ENCODE peak calls at places on chromosomes 12 and 14, in five cellular contexts. D, M, L, Y and E are unnamed samples.
A peak's percentile ranks its signal among the peaks of the same experiment; 100 is the strongest.

GRCh38 chr12:120580787-120581723 is at the start of gene POP5:
- DNase-seq in D (peak; percentile 98), M (peak; percentile 98), L (peak; percentile 97), Y (peak; percentile 98), E (peak; percentile 99)

GRCh38 chr12:56462565-56462964 is 5.8 kb upstream of the SPRYD4 start:
- DNase-seq in D (no peak), M (no peak), L (no peak), Y (no peak), E (no peak)

GRCh38 chr12:6038160-6038559 is 86.3 kb downstream of the VWF start:
- DNase-seq in D (no peak), M (peak; percentile 70), L (peak; percentile 76), Y (peak; percentile 93), E (peak; percentile 79)

GRCh38 chr14:31927348-31927826 is 149.7 kb upstream of the ARHGAP5 start:
- DNase-seq in D (no peak), M (peak; percentile 82), L (peak; percentile 95), Y (peak; percentile 84), E (no peak)

GRCh38 chr12:116954700-116955381 is 44.1 kb downstream of the FBXW8 start:
- DNase-seq in D (no peak), M (peak; percentile 9), L (no peak), Y (no peak), E (no peak)

GRCh38 chr12:102120886-102121285 is 903 bp downstream of the PARPBP start:
- DNase-seq in D (no peak), M (peak; percentile 17), L (peak; percentile 18), Y (peak; percentile 38), E (peak; percentile 45)

GRCh38 chr12:26156201-26156871 is 31.5 kb upstream of the BHLHE41 start:
- DNase-seq in D (no peak), M (no peak), L (no peak), Y (no peak), E (no peak)

GRCh38 chr14:34843011-34843554 is 32.1 kb downstream of the BAZ1A start:
- DNase-seq in D (no peak), M (peak; percentile 84), L (peak; percentile 78), Y (peak; percentile 55), E (no peak)

GRCh38 chr12:591571-592505 is 71.4 kb downstream of the NINJ2 start:
- DNase-seq in D (peak; percentile 86), M (no peak), L (no peak), Y (no peak), E (no peak)

GRCh38 chr12:34400423-34400881 is 378.2 kb downstream of the ALG10 start:
- DNase-seq in D (peak; percentile 74), M (no peak), L (no peak), Y (no peak), E (no peak)

GRCh38 chr12:108043750-108044149 is 85.3 kb upstream of the WSCD2 start:
- DNase-seq in D (no peak), M (no peak), L (no peak), Y (no peak), E (no peak)

GRCh38 chr14:57835751-57836150 is 30.1 kb downstream of the SLC35F4 start:
- DNase-seq in D (no peak), M (peak; percentile 52), L (no peak), Y (no peak), E (no peak)

GRCh38 chr12:102756564-102756963 is 160.5 kb downstream of the PAH start:
- DNase-seq in D (no peak), M (no peak), L (no peak), Y (no peak), E (no peak)

GRCh38 chr12:118537481-118537917 is 161.1 kb downstream of the SUDS3 start:
- DNase-seq in D (no peak), M (no peak), L (no peak), Y (no peak), E (peak; percentile 98)

GRCh38 chr14:74660863-74661262 is 48.8 kb upstream of the LTBP2 start:
- DNase-seq in D (peak; percentile 36), M (no peak), L (no peak), Y (no peak), E (no peak)

GRCh38 chr14:54922598-54922997 is 20.0 kb upstream of the GCH1 start:
- DNase-seq in D (no peak), M (no peak), L (no peak), Y (no peak), E (no peak)

GRCh38 chr12:100404769-100405407 is 48.0 kb downstream of the SLC17A8 start:
- DNase-seq in D (peak; percentile 43), M (peak; percentile 12), L (peak; percentile 27), Y (peak; percentile 58), E (peak; percentile 49)

GRCh38 chr12:96516472-96517417 is 27.4 kb downstream of the CFAP54 start:
- DNase-seq in D (peak; percentile 95), M (peak; percentile 91), L (peak; percentile 87), Y (peak; percentile 84), E (peak; percentile 85)

GRCh38 chr12:69254046-69254445 is 14.7 kb downstream of the CPSF6 start:
- DNase-seq in D (no peak), M (peak; percentile 65), L (peak; percentile 58), Y (peak; percentile 64), E (peak; percentile 56)

GRCh38 chr14:75658957-75659356 is 1.7 kb downstream of the ERG28 start:
- DNase-seq in D (no peak), M (no peak), L (no peak), Y (no peak), E (no peak)

GRCh38 chr12:108890208-108890607 is 10.3 kb downstream of the DAO start:
- DNase-seq in D (no peak), M (peak; percentile 11), L (peak; percentile 1), Y (no peak), E (peak; percentile 53)

GRCh38 chr12:6180300-6181051 is 19.7 kb upstream of the CD9 start:
- DNase-seq in D (peak; percentile 92), M (peak; percentile 68), L (peak; percentile 75), Y (peak; percentile 43), E (no peak)

GRCh38 chr12:131757111-131757510 is 46.2 kb downstream of the SFSWAP start:
- DNase-seq in D (peak; percentile 65), M (no peak), L (no peak), Y (no peak), E (no peak)

GRCh38 chr12:48001426-48002178 is 2.7 kb downstream of the COL2A1 start:
- DNase-seq in D (peak; percentile 88), M (peak; percentile 23), L (peak; percentile 29), Y (no peak), E (peak; percentile 85)

GRCh38 chr12:111180830-111181726 is 187.8 kb downstream of the PHETA1 start:
- DNase-seq in D (no peak), M (peak; percentile 14), L (no peak), Y (no peak), E (no peak)

DNA sequence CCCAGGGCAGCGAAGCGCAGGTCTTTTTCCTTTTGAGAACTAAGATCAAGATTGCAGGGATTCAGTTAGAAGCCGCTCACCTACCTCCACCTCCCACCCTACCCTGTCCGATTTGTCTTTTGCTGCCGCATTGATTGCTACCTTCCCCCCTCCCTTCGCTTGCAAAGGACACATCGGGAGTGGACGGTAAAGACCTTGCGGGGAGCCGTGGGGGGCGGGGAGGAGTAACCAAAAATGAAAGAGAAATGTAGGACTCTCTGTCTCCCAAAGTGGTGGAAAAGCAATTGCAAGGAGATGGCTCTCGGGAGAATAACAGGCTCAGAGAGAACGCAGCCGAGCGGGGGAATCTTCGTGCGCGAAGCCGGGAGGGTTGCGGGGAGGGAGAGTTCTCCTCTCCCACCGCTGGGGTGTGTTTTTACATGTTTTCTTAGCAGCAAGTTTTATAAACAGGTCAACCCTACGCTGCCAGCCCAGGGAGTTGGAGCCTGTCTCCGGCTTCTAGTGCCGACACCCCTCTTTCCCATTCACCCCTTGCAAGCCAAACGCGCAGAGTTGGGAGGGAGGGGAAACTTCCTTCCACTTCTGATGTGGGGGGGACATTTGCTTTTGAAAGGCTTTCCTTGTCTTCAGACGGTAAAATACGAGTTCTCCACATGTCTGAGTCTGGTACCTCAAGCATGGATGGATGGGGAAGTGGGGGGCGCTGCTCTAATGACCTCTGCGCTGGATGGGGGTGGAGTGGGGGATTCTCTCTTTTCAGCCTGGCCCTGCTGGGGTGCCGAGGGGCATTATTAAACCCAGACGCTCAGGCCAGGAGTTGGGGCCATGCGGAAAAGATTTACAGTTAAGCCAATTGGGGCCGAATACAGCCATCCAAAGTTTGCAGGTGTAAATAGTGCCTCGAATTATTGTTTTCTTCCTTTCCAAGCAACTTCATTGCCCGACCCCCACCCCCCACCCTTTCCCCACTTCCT is 8.9 kb upstream of the TBX3 start:
- DNase-seq in D (no peak), M (peak; percentile 30), L (peak; percentile 22), Y (no peak), E (no peak)
- H3K4me3 ChIP-seq in D (peak overlapping the region; percentile 35), M (peak overlapping the region; percentile 69), L (peak overlapping the region; percentile 36), Y (no peak overlapping the region), E (peak overlapping the region; percentile 25)

GRCh38 chr14:100747736-100748135 is 21.0 kb downstream of the DLK1 start:
- DNase-seq in D (peak; percentile 78), M (no peak), L (no peak), Y (no peak), E (no peak)

GRCh38 chr14:100746326-100746725 is 19.6 kb downstream of the DLK1 start:
- DNase-seq in D (no peak), M (no peak), L (no peak), Y (no peak), E (no peak)

GRCh38 chr14:100748403-100748802 is 21.7 kb downstream of the DLK1 start:
- DNase-seq in D (peak; percentile 40), M (no peak), L (no peak), Y (no peak), E (no peak)

GRCh38 chr14:100748944-100749343 is 22.3 kb downstream of the DLK1 start:
- DNase-seq in D (peak; percentile 66), M (no peak), L (no peak), Y (no peak), E (no peak)

DNA sequence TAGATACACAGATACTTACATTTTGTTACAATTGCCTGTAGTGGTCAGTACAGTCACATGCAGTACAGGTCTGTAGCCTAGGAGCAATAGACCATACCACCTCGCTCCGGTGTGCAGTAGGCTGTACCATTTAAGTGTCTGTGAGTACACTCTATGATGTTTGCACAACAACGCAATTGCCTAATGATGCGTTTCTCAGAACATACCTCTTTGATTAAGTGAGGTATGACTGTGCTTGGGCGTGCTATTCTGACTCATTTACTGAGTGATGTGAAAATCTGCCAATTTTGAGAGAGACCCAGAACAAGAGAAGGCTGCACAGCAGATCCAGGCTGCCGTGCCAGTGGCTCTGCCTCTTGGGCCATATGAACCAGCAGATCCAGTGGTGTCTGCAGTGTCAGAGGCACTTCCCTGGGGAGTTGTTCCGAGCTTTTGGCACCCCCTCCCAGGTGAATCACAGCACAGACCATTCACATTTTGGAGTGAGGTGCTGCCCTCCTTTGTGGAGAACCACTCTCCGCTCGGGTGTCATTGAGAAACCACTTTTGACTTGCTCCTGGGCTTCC is 20.4 kb downstream of the DLK1 start:
- DNase-seq in D (peak; percentile 86), M (peak; percentile 89), L (peak; percentile 84), Y (peak; percentile 73), E (no peak)
- H3K4me3 ChIP-seq in D (no peak overlapping the region), M (no peak overlapping the region), L (no peak overlapping the region), Y (no peak overlapping the region), E (no peak overlapping the region)

DNA sequence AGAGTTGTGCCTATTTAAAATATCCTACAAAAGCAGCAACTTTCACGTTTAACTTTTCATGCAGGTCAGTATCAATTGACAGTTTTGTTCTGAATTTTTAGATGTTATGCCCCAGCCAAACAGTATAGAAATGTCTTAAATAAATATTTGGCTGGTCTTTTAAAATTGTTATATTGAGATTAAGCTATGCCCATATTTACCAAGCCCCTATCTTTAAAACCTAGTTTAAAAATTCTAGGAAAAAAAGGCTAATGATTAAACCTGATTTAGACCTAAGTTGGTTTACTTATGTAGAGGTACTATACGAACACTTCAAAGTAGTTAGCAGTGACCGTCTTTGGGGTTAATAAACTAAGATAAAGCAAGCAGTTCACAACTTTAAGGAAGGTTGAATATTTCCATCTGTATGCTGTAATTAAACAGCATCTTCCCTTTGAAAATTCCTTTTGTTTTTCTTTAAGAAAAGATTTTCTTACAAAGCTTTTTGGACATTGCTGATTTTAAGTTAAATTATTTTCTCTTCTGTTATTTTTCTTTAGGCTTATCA is 7.3 kb downstream of the EID3 start:
- DNase-seq in D (no peak), M (no peak), L (no peak), Y (no peak), E (no peak)
- H3K4me3 ChIP-seq in D (no peak overlapping the region), M (no peak overlapping the region), L (no peak overlapping the region), Y (peak overlapping the region; percentile 5), E (no peak overlapping the region)

GRCh38 chr14:65425885-65426284 is 13.4 kb downstream of the FUT8 start:
- DNase-seq in D (no peak), M (no peak), L (no peak), Y (no peak), E (no peak)
- H3K4me3 ChIP-seq in D (no peak overlapping the region), M (no peak overlapping the region), L (no peak overlapping the region), Y (no peak overlapping the region), E (no peak overlapping the region)